ENCODE peak calls at places on chromosome 7, in four cellular contexts. One of them, this sample, is unnamed.

GRCh38 chr7:54179321-54180029 is 362.7 kb upstream of the VSTM2A start:
- DNase-seq in fibroblast of lung: no peak
- DNase-seq in T-helper 2 cell: no peak
- DNase-seq in cardiac fibroblast: no peak
- DNase-seq in this sample: no peak

GRCh38 chr7:151251328-151251925 is 2.9 kb upstream of the SMARCD3 start:
- DNase-seq in fibroblast of lung: peak
- DNase-seq in T-helper 2 cell: no peak
- DNase-seq in cardiac fibroblast: peak
- DNase-seq in this sample: peak

GRCh38 chr7:84176716-84177115 is 17.9 kb downstream of the SEMA3A start:
- DNase-seq in fibroblast of lung: peak
- DNase-seq in T-helper 2 cell: no peak
- DNase-seq in cardiac fibroblast: peak
- DNase-seq in this sample: no peak

GRCh38 chr7:8500286-8500685 is 66.9 kb downstream of the NXPH1 start:
- DNase-seq in fibroblast of lung: no peak
- DNase-seq in T-helper 2 cell: no peak
- DNase-seq in cardiac fibroblast: no peak
- DNase-seq in this sample: no peak

GRCh38 chr7:122092964-122093797 is 50.9 kb downstream of the AASS start:
- DNase-seq in fibroblast of lung: peak
- DNase-seq in T-helper 2 cell: peak
- DNase-seq in cardiac fibroblast: peak
- DNase-seq in this sample: peak

GRCh38 chr7:117085275-117085674 is 132.0 kb downstream of the ST7 start:
- DNase-seq in fibroblast of lung: peak
- DNase-seq in T-helper 2 cell: no peak
- DNase-seq in cardiac fibroblast: no peak
- DNase-seq in this sample: no peak

GRCh38 chr7:3067193-3067592 is 23.5 kb upstream of the CARD11 start:
- DNase-seq in fibroblast of lung: no peak
- DNase-seq in T-helper 2 cell: peak
- DNase-seq in cardiac fibroblast: no peak
- DNase-seq in this sample: no peak

GRCh38 chr7:157832866-157833607 is 496.2 kb downstream of the DNAJB6 start:
- DNase-seq in fibroblast of lung: no peak
- DNase-seq in T-helper 2 cell: no peak
- DNase-seq in cardiac fibroblast: no peak
- DNase-seq in this sample: no peak

GRCh38 chr7:23117841-23118240 is 12.3 kb downstream of the KLHL7 start:
- DNase-seq in fibroblast of lung: no peak
- DNase-seq in T-helper 2 cell: no peak
- DNase-seq in cardiac fibroblast: no peak
- DNase-seq in this sample: no peak

GRCh38 chr7:48004023-48004422 is 24.6 kb upstream of the HUS1 start:
- DNase-seq in fibroblast of lung: no peak
- DNase-seq in T-helper 2 cell: no peak
- DNase-seq in cardiac fibroblast: no peak
- DNase-seq in this sample: no peak

This sample was measured in choroid plexus epithelial cell.